ENCODE peak calls at places on chromosomes 7 and 10, in five cellular contexts. G is AG09309; W is CD8-positive, alpha-beta T cell; T is CD4-positive, alpha-beta T cell; B is nephron progenitor cell. F is an unnamed sample.

GRCh38 chr10:12195281-12195602 is 449 bp downstream of the NUDT5 start:
- DNase-seq in G (no peak), W (no peak), T (no peak), B (no peak), F (no peak)

GRCh38 chr7:33886100-33886623 is 19.2 kb upstream of the BMPER start:
- DNase-seq in G (no peak), W (no peak), T (no peak), B (peak), F (no peak)

GRCh38 chr10:75507469-75507868 is 76.0 kb downstream of the LRMDA start:
- DNase-seq in G (no peak), W (no peak), T (no peak), B (no peak), F (no peak)

GRCh38 chr10:21372651-21373410 is 152.7 kb downstream of the SKIDA1 start:
- DNase-seq in G (peak), W (peak), T (peak), B (no peak), F (no peak)

GRCh38 chr7:85185355-85186082 is 1.3 kb downstream of the SEMA3D start:
- DNase-seq in G (no peak), W (no peak), T (no peak), B (peak), F (no peak)

GRCh38 chr7:621572-622285 is 102.1 kb upstream of the PDGFA start:
- DNase-seq in G (no peak), W (no peak), T (no peak), B (no peak), F (no peak)

GRCh38 chr7:19116121-19117080 is 1.0 kb downstream of the TWIST1 start:
- DNase-seq in G (no peak), W (no peak), T (no peak), B (peak), F (no peak)

GRCh38 chr10:102342462-102342861 is 53.0 kb upstream of the NFKB2 start:
- DNase-seq in G (no peak), W (no peak), T (no peak), B (no peak), F (peak)

GRCh38 chr7:64102656-64103400 is 57.6 kb downstream of the ZNF727 start:
- DNase-seq in G (no peak), W (no peak), T (no peak), B (no peak), F (no peak)

GRCh38 chr10:133379152-133379800 is at the start of gene PAOX:
- DNase-seq in G (no peak), W (peak), T (peak), B (peak), F (no peak)

GRCh38 chr7:155007947-155008346 is 5.0 kb upstream of the PAXIP1 start:
- DNase-seq in G (no peak), W (peak), T (no peak), B (no peak), F (no peak)
- TF ChIP-seq CTCF in G (no peak), W (no peak), T (peak), B (peak), F (peak)

GRCh38 chr10:73774637-73775036 is 7.2 kb upstream of the CHCHD1 start:
- DNase-seq in G (no peak), W (peak), T (no peak), B (no peak), F (no peak)

GRCh38 chr10:73772280-73773151 is 9.3 kb upstream of the CHCHD1 start:
- DNase-seq in G (peak), W (peak), T (peak), B (peak), F (peak)

GRCh38 chr10:73769396-73769795 is 12.5 kb upstream of the CHCHD1 start:
- DNase-seq in G (no peak), W (no peak), T (no peak), B (no peak), F (no peak)

GRCh38 chr10:73773152-73773879 is 8.5 kb upstream of the CHCHD1 start:
- DNase-seq in G (no peak), W (no peak), T (no peak), B (no peak), F (no peak)

DNA sequence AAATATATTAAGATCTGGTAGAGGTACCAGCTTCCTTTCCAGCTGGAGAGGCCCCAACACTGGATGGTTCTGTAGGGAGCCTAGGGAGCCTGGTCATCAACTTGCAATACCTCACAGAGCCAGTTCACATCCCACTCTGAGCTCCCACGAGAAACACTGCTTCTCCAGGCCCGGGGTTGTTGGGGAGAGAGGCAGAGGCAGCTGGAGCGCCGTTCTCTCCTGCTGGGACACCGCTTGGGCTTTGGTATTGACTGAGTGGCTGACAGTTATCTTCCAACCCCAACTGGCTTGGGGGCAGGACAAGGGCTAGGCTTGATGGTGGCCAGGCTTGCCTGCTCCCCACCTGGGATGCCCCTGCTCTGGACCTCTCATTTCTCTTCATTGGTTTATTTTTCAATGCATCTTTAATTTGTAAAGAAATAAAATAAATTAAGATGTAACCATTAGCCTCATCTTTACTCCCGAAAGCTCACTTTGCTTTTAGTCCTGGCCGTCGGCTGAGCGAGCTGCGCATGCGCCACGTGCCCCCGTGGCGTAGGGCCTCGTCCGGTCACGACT is 10.0 kb upstream of the CHCHD1 start:
- DNase-seq in G (no peak), W (peak), T (peak), B (peak), F (peak)
- TF ChIP-seq CTCF in G (no peak), W (no peak), T (no peak), B (no peak), F (no peak)

GRCh38 chr7:16778479-16778878 is 24.9 kb downstream of the TSPAN13 start:
- DNase-seq in G (no peak), W (no peak), T (no peak), B (no peak), F (no peak)

GRCh38 chr7:16785316-16785715 is 19.5 kb downstream of the AGR2 start:
- DNase-seq in G (no peak), W (no peak), T (no peak), B (no peak), F (no peak)

GRCh38 chr7:16785846-16786245 is 19.0 kb downstream of the AGR2 start:
- DNase-seq in G (no peak), W (no peak), T (no peak), B (no peak), F (no peak)

GRCh38 chr7:16776053-16776452 is 22.5 kb downstream of the TSPAN13 start:
- DNase-seq in G (no peak), W (no peak), T (no peak), B (no peak), F (no peak)

DNA sequence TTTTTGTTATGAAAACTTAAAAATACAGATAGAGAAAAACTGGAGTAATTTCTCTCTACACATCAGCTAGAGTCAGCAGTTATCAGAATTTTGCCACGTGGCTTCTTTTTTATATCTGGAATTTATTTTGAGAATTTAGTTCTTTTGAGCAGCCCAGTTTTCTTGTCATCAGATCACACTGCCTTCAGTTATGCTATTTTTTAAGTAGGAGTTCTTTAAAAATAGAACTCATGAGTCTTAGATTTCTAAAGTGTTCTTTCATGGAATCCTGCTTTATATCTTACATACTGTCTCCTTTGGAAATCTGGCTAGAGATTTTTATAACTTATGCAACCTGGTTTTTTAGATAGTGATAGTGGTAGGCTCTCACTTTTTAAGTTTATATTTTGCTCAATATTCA is 24.2 kb downstream of the AGR2 start:
- DNase-seq in G (no peak), W (no peak), T (no peak), B (no peak), F (no peak)
- TF ChIP-seq CTCF in G (no peak), W (no peak), T (no peak), B (no peak), F (no peak)

GRCh38 chr10:101301111-101301731 is 52.7 kb upstream of the BTRC start:
- DNase-seq in G (no peak), W (no peak), T (peak), B (no peak), F (no peak)
- TF ChIP-seq CTCF in G (peak), W (peak), T (no peak), B (peak), F (peak)

DNA sequence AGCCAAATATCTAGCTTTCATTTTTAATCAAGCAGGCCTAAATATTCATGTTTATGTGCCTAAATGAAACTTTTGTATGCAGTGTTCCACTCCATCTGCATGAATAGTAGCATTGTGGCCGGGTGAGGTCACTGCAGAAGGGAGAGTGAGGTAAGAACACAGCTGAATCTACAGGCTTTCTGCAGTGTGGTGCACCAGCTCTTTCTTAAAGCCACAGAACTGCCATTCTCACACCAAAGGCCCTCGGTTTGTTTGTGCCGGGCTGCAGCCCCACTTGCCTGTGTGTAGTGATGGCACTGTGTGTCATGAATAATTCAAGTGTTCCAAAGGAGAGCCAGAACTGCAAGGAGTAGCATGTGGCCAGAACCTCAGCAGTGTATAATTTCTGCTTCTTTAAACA is 204.1 kb downstream of the TRIL start:
- DNase-seq in G (no peak), W (no peak), T (no peak), B (no peak), F (no peak)
- TF ChIP-seq CTCF in G (no peak), W (no peak), T (no peak), B (no peak), F (no peak)

F was measured in D721Med.